ENCODE peak calls at places on chromosomes 6 and 20, in four cellular contexts. S is IMR-90, K is mesenchymal stem cell, T is H9. M is an unnamed sample.

GRCh38 chr6:88248709-88249321 is 82.7 kb upstream of the CNR1 start:
- DNase-seq in S (no peak), K (no peak), T (no peak), M (no peak)

GRCh38 chr6:150667977-150668716 is 68.5 kb downstream of the PLEKHG1 start:
- DNase-seq in S (peak), K (peak), T (no peak), M (no peak)

GRCh38 chr6:28651161-28651560 is 125.5 kb downstream of the GPX5 start:
- DNase-seq in S (no peak), K (peak), T (no peak), M (no peak)

GRCh38 chr6:45116714-45117410 is 211.3 kb upstream of the RUNX2 start:
- DNase-seq in S (peak), K (peak), T (no peak), M (no peak)

GRCh38 chr6:36666726-36667591 is 11.6 kb upstream of the CDKN1A start:
- DNase-seq in S (peak), K (peak), T (peak), M (no peak)

GRCh38 chr6:64736421-64736950 is 970.5 kb downstream of the EYS start:
- DNase-seq in S (no peak), K (peak), T (no peak), M (no peak)

GRCh38 chr6:112979830-112980229 is 632.7 kb downstream of the RFPL4B start:
- DNase-seq in S (no peak), K (peak), T (no peak), M (no peak)

GRCh38 chr6:110358536-110359148 is 493 bp upstream of the METTL24 start:
- DNase-seq in S (no peak), K (no peak), T (no peak), M (no peak)

GRCh38 chr6:167027308-167027707 is 28.1 kb downstream of the CEP43 start:
- DNase-seq in S (no peak), K (no peak), T (no peak), M (no peak)

GRCh38 chr6:149846321-149846720 is 17.8 kb downstream of the LRP11 start:
- DNase-seq in S (peak), K (peak), T (no peak), M (no peak)

GRCh38 chr6:106553440-106553839 is 75.9 kb downstream of the RTN4IP1 start:
- DNase-seq in S (no peak), K (no peak), T (no peak), M (no peak)

GRCh38 chr6:167324111-167324510 is 775 bp upstream of the TTLL2 start:
- DNase-seq in S (no peak), K (no peak), T (no peak), M (no peak)

GRCh38 chr6:31945507-31946369 is at the start of gene CFB:
- DNase-seq in S (peak), K (peak), T (peak), M (no peak)

GRCh38 chr20:50721881-50722281 is 9.5 kb upstream of the PARD6B start:
- DNase-seq in S (no peak), K (no peak), T (no peak), M (no peak)

GRCh38 chr20:53872081-53872541 is 198.3 kb downstream of the BCAS1 start:
- DNase-seq in S (no peak), K (no peak), T (no peak), M (no peak)

GRCh38 chr6:25642667-25643328 is 9.2 kb upstream of the SCGN start:
- DNase-seq in S (no peak), K (no peak), T (no peak), M (no peak)

GRCh38 chr6:56359201-56359899 is 112.0 kb upstream of the COL21A1 start:
- DNase-seq in S (peak), K (peak), T (peak), M (peak)

GRCh38 chr6:42788671-42789070 is 6.8 kb downstream of the BICRAL start:
- DNase-seq in S (no peak), K (no peak), T (no peak), M (no peak)

GRCh38 chr20:49385471-49385870 is 97.0 kb downstream of the KCNB1 start:
- DNase-seq in S (peak), K (peak), T (peak), M (no peak)

GRCh38 chr6:1916334-1916985 is 306.7 kb downstream of the FOXC1 start:
- DNase-seq in S (peak), K (peak), T (no peak), M (no peak)

GRCh38 chr20:30811896-30812671 is 445.4 kb upstream of the DEFB115 start:
- DNase-seq in S (peak), K (no peak), T (peak), M (peak)

GRCh38 chr20:49591217-49591865 is 23.4 kb upstream of the PTGIS start:
- DNase-seq in S (peak), K (no peak), T (no peak), M (no peak)

DNA sequence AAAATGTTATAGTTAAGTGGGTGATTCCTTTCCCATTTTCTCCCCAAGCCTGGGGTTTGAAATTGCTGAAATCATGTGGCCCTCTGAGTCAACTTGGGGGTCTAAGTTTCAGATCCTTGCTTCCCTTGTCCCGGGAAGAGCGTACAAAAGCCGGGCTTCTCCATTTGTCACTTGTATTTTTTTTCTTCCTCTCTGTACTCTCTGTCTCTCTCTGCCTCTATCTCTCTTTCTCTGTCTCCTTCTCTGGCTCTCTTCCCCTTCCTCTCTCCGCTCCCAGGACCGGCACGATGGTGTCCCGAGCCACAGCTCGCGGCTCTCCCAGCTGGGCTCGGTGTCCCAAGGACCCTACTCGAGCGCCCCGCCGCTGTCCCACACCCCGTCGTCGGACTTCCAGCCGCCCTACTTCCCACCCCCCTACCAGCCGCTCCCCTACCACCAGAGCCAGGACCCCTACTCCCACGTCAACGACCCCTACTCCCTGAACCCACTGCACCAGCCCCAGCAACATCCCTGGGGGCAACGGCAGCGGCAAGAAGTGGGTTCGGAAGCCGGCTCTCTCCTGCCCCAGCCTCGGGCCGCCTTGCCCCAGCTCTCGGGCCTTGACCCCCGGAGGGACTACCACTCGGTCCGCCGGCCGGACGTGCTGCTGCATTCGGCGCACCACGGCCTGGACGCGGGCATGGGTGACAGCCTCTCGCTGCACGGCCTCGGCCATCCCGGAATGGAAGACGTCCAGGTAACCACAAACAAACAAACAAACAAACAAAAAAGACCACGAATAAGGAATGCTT is 4.7 kb downstream of the TFAP2B start:
- DNase-seq in S (no peak), K (no peak), T (peak), M (no peak)
- H4K91ac ChIP-seq in S (no peak), K (no peak), T (no peak), M (no peak)

DNA sequence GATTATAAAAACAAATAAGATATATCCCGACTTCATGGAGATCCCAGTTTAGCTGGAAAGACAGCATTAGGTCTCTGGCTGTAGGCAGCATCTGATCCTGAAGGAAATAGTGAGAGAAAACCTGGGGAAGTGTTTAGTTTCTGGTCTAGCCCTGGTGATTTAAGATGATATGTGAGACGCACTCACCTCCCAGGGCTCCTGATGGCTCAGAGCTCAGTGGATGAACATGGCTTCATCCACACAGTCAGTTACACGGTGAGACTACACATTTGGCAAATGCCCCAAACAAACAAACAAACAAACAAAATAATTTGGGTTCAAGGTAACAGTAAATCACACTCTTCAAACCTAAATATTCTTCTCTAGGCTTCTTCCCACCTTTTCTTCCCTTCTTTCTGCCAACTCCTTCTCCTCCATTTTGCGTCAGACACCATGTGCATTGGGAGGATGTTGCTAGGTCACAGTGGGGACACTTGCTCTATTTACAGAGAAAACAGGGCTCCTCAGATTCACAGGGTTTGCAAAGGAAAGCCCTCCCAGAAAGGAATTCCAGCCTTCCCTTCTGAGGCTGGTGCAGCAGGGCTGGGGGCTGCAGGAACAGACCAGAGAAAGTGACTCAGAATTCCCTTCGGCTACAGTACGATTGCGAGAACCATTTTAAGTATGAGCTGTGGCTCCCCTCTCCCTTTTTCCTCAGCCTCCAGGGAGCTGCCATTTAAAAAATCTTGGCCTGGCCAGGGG is 59.6 kb upstream of the SALL4 start:
- DNase-seq in S (no peak), K (peak), T (no peak), M (no peak)
- H4K91ac ChIP-seq in S (no peak), K (no peak), T (no peak), M (no peak)

DNA sequence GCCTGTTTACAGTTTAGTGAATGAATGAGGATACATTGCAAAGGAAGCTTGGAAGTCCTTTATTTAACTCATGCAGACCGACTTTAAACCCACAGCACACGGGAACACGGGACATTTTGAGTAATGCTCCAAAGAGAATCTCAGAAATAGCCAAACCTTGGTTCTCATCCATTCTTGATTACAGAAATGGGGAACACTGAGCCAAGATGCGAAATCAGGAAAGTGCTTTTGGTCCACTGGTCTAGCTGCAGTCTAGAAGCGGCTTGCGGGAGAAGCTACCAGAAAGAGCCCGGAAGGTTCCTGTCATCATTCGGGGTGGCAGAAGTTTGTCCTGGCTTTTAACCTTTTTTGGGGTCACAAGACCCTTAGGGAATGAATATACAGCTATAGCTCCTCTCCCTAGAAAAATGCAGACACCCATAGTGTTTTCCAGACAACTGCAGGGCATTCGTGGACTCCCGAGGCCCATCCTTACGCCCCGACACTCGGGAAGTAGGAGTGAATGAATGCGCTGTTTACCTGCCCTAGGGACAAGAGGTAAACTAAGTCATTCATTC is 475 bp upstream of the TMEM181 start:
- DNase-seq in S (no peak), K (peak), T (no peak), M (no peak)
- H4K91ac ChIP-seq in S (peak), K (peak), T (no peak), M (no peak)

DNA sequence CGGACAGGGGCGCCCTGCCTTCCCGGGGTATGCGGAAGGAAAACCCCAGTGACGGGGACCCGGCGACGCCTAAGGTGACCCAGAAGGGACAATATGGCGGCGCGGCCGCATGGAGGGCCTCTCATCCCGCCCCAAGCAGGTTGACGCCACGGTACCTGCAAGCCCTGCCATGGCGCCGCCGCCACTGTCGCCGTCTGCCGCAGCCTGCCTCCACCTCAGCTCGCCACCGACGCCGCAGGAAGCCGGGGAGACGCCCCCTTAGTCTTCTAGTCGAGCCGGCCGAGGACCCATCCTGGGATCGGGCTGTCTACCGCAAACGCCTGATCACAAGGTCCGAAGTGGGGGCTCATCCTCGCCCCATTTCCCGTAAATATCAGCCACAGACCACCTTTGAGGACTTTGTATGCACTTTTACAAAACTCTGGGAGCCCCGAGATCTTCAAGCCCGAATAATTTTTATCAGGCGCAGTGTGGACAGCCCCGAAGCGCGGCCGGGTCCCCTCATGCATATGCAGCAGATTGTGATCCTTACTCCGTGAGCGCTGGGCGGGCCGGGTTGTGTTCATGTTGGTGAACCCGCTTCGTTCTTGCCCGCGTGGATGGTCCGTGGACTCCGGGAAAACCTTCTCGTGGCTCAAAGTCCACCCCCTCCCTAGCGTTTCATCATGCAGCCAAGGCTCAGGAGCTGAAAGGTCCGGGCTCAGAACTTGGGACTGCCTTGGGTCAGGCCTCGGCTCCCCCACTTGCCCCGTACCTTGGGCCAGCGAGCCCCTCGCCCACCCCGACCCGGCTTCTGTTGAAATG is at the start of gene BLCAP:
- DNase-seq in S (peak), K (peak), T (peak), M (peak)
- H4K91ac ChIP-seq in S (peak), K (peak), T (no peak), M (peak)

DNA sequence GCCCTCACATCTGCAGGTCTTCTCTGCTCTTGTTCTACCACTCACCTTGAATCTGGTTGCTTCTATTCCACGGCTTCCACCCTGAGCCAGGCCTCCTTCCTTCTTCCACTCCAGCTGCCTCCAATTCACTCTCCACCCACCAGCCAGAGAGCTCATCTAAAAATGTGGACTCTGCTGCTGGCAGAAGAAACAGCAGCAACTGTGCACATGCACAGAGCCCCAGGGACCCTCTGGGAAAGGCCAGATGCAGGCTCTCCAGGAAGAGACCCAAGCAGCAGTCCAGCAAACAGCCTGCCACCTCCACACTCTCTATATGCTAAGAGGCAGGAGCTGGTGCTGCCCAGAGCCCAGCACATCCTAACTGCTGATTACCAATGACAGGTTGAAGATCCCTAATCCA is 162.6 kb upstream of the TOP1 start:
- DNase-seq in S (no peak), K (no peak), T (no peak), M (no peak)
- H4K91ac ChIP-seq in S (no peak), K (no peak), T (no peak), M (no peak)

GRCh38 chr6:168774381-168774780 is 333.4 kb downstream of the SMOC2 start:
- DNase-seq in S (no peak), K (peak), T (no peak), M (no peak)
- H4K91ac ChIP-seq in S (no peak), K (no peak), T (no peak), M (no peak)

GRCh38 chr20:44646023-44646640 is 5.4 kb downstream of the ADA start:
- DNase-seq in S (peak), K (peak), T (peak), M (no peak)

GRCh38 chr20:44642203-44643153 is 9.0 kb downstream of the ADA start:
- DNase-seq in S (peak), K (peak), T (peak), M (peak)

GRCh38 chr20:44644384-44645131 is 6.9 kb downstream of the ADA start:
- DNase-seq in S (no peak), K (peak), T (no peak), M (no peak)

GRCh38 chr20:44643154-44643519 is 8.4 kb downstream of the ADA start:
- DNase-seq in S (no peak), K (no peak), T (no peak), M (no peak)

GRCh38 chr20:44643596-44644383 is 7.7 kb downstream of the ADA start:
- DNase-seq in S (peak), K (peak), T (peak), M (peak)
- H4K91ac ChIP-seq in S (peak), K (peak), T (no peak), M (peak)

GRCh38 chr20:10665791-10666190 is 8.0 kb downstream of the JAG1 start:
- DNase-seq in S (peak), K (no peak), T (peak), M (no peak)

GRCh38 chr20:10667560-10668167 is 6.1 kb downstream of the JAG1 start:
- DNase-seq in S (no peak), K (no peak), T (no peak), M (no peak)

GRCh38 chr20:10667077-10667401 is 6.8 kb downstream of the JAG1 start:
- DNase-seq in S (no peak), K (no peak), T (no peak), M (no peak)

GRCh38 chr20:10665027-10665561 is 8.7 kb downstream of the JAG1 start:
- DNase-seq in S (peak), K (no peak), T (peak), M (no peak)

DNA sequence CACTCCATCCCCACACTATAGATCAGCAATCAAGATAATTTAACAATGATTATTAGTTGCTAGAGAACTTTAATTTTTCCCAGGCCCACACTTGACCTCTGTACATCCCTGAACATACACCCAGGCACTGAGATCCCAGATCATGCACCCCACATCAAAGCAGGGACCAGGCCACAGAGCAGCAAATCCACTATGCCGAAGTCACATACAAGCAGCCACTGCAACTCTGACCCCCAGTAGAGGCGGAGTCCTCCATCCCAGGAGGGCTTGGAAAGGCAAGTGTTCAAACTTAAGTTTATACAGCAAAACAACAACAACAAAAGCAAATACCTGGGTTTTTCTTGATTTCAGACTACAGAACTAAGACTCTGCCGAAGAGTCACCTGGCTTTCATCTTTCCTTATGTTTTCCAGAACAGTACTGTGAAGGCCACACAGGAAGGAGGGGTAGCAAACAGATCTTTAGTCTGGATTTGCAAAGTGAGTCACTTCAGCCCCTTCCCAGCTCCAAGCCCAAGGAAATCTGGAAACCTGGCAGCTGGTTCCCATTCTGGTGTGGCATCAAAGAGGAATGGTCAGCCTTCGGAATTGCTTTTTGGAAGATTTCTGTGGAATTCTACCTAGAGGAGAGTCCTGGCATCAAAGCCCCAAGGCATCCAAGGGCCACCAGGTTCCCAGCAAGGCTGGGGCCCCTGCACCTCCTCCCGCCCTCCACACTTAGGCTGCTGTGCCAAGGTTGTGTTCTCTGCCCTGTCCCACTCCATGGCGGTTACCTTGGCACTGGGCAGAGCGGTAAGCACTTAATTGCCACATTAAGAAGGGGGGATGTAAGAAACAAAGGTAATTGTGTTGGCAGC is 7.3 kb downstream of the JAG1 start:
- DNase-seq in S (no peak), K (no peak), T (peak), M (no peak)
- H4K91ac ChIP-seq in S (no peak), K (peak), T (no peak), M (peak)

GRCh38 chr6:119189498-119189897 is 111.0 kb upstream of the FAM184A start:
- DNase-seq in S (no peak), K (no peak), T (no peak), M (no peak)

GRCh38 chr6:119186490-119186889 is 108.0 kb upstream of the FAM184A start:
- DNase-seq in S (no peak), K (no peak), T (peak), M (no peak)

GRCh38 chr6:119184008-119184665 is 105.7 kb upstream of the FAM184A start:
- DNase-seq in S (peak), K (peak), T (no peak), M (no peak)

GRCh38 chr6:119190176-119190575 is 111.7 kb upstream of the FAM184A start:
- DNase-seq in S (no peak), K (no peak), T (no peak), M (no peak)

GRCh38 chr6:119187596-119187995 is 109.1 kb upstream of the FAM184A start:
- DNase-seq in S (no peak), K (no peak), T (no peak), M (no peak)
- H4K91ac ChIP-seq in S (no peak), K (no peak), T (no peak), M (no peak)